ENCODE peak calls at places on chromosomes 6 and 20, in nine cellular contexts. H is CD8-positive, alpha-beta T cell; X is left ventricle myocardium inferior; V is cardiac muscle cell; W is MM.1S; Z is A549; N is stomach; S is fibroblast of lung; D is upper lobe of right lung. Q is an unnamed sample.

GRCh38 chr6:133631421-133631820 is 257.5 kb upstream of the TCF21 start:
- DNase-seq in N (no peak), S (peak), D (no peak), V (peak), W (no peak), H (no peak), X (no peak), Z (no peak), Q (no peak)

GRCh38 chr6:152096863-152097496 is 289.5 kb downstream of the ESR1 start:
- DNase-seq in W (no peak), S (peak), V (peak), X (no peak), D (no peak), N (no peak), H (no peak), Z (no peak), Q (peak)

GRCh38 chr20:38115205-38115604 is 49.9 kb downstream of the TGM2 start:
- DNase-seq in H (no peak), W (no peak), D (no peak), X (no peak), Z (no peak), S (no peak), V (no peak), N (no peak), Q (no peak)

GRCh38 chr20:48190757-48191156 is 405.5 kb upstream of the SULF2 start:
- DNase-seq in X (no peak), H (no peak), N (no peak), D (no peak), V (no peak), Z (no peak), S (no peak), W (no peak), Q (no peak)

GRCh38 chr6:170290306-170291128 is at the start of gene DLL1:
- DNase-seq in H (no peak), N (peak), S (no peak), D (no peak), Z (no peak), V (peak), W (no peak), X (peak), Q (no peak)

GRCh38 chr6:166277021-166277420 is 31.2 kb downstream of the PRR18 start:
- DNase-seq in S (peak), V (peak), D (no peak), Z (no peak), W (no peak), N (no peak), H (no peak), X (no peak), Q (no peak)

GRCh38 chr6:30955367-30956042 is 14.7 kb downstream of the MUCL3 start:
- DNase-seq in Z (no peak), H (peak), N (peak), S (peak), D (peak), W (peak), X (peak), V (peak), Q (peak)

GRCh38 chr20:35395728-35396127 is 16.0 kb downstream of the UQCC1 start:
- DNase-seq in X (no peak), S (peak), W (no peak), D (no peak), Z (no peak), H (no peak), N (no peak), V (peak), Q (no peak)

GRCh38 chr6:72031471-72031870 is 145.1 kb downstream of the RIMS1 start:
- DNase-seq in S (no peak), H (no peak), X (no peak), N (no peak), V (no peak), D (no peak), W (no peak), Z (no peak), Q (peak)

GRCh38 chr6:159376443-159377182 is 207.4 kb downstream of the FNDC1 start:
- DNase-seq in N (no peak), D (no peak), W (no peak), H (no peak), X (no peak), S (no peak), V (peak), Z (no peak), Q (no peak)

GRCh38 chr6:166257911-166258318 is 50.3 kb downstream of the PRR18 start:
- DNase-seq in Z (no peak), H (peak), V (no peak), S (no peak), W (no peak), X (no peak), N (no peak), D (no peak), Q (no peak)

GRCh38 chr6:35960192-35960591 is 39.3 kb upstream of the SRPK1 start:
- DNase-seq in V (no peak), W (no peak), N (no peak), Z (no peak), S (peak), D (no peak), H (no peak), X (no peak), Q (no peak)

GRCh38 chr6:37702314-37702713 is 4.6 kb upstream of the MDGA1 start:
- DNase-seq in S (no peak), H (no peak), V (no peak), W (no peak), D (no peak), Z (no peak), N (no peak), X (no peak), Q (no peak)
- TF ChIP-seq CTCF in S (no peak), H (no peak), V (no peak), W (no peak), D (no peak), Z (peak), N (no peak), X (no peak), Q (no peak)

GRCh38 chr6:139538366-139538765 is 163.9 kb upstream of the CITED2 start:
- DNase-seq in Z (no peak), W (no peak), D (no peak), S (no peak), N (no peak), X (no peak), V (no peak), H (no peak), Q (no peak)
- H3K27ac ChIP-seq in Z (peak), W (no peak), D (no peak), S (no peak), N (peak), X (no peak), V (no peak), H (no peak), Q (no peak)

GRCh38 chr6:115271434-115271833 is 789.3 kb downstream of the FRK start:
- DNase-seq in Z (no peak), V (no peak), N (no peak), S (no peak), X (no peak), H (no peak), D (no peak), W (no peak), Q (no peak)
- TF ChIP-seq CTCF in Z (no peak), V (no peak), N (no peak), S (no peak), X (no peak), H (no peak), D (no peak), W (no peak), Q (no peak)

GRCh38 chr6:157873735-157874344 is 50.8 kb downstream of the SNX9 start:
- DNase-seq in N (peak), D (peak), H (peak), X (peak), W (peak), Z (peak), V (peak), S (peak), Q (peak)
- H3K27ac ChIP-seq in N (no peak), D (no peak), H (no peak), X (no peak), W (no peak), Z (no peak), V (no peak), S (no peak), Q (no peak)

GRCh38 chr20:3716195-3716834 is 3.9 kb upstream of the SIGLEC1 start:
- DNase-seq in Z (peak), S (peak), N (no peak), X (no peak), H (no peak), D (peak), V (peak), W (peak), Q (peak)
- TF ChIP-seq CTCF in Z (peak), S (peak), N (no peak), X (peak), H (peak), D (peak), V (peak), W (peak), Q (peak)

DNA sequence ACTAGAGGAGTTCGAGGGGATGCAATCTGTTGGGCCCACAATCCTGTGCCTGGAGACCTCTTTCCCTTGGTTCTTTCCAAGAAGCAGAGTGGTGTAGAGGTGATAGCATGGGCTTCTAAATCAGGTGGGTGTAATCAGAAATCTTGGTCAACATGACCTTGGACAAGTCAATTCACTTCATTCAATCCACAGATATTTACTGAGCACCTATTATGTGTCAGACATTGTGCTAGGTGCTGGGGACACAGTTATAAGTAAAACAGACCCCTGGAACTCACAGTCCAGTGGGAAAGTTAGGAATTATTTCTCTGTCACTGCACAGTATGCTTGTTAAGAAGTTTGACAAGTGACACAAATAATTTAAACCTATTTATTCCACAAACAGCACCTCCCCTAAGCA is 3.3 kb upstream of the E2F1 start:
- DNase-seq in W (no peak), N (no peak), Z (no peak), X (no peak), S (no peak), V (no peak), D (no peak), H (no peak), Q (no peak)
- H3K27ac ChIP-seq in W (no peak), N (no peak), Z (no peak), X (no peak), S (no peak), V (peak), D (no peak), H (no peak), Q (no peak)

Q was measured in RWPE1.